ENCODE peak calls at places on chromosomes 1 and 21, in five cellular contexts. One of them, this sample, is unnamed.

GRCh38 chr1:18549131-18549530 is 68.4 kb downstream of the KLHDC7A start:
- DNase-seq in H1: no peak
- DNase-seq in mesendoderm: no peak
- DNase-seq in IMR-90: no peak
- DNase-seq in H9: no peak
- DNase-seq in this sample: no peak

GRCh38 chr1:101064697-101065096 is 39.1 kb upstream of the DPH5 start:
- DNase-seq in mesendoderm: no peak
- DNase-seq in H9: no peak
- DNase-seq in IMR-90: no peak
- DNase-seq in H1: no peak
- DNase-seq in this sample: no peak

GRCh38 chr21:36306872-36307534 is 13.0 kb upstream of the MORC3 start:
- DNase-seq in mesendoderm: no peak
- DNase-seq in H1: no peak
- DNase-seq in H9: no peak
- DNase-seq in IMR-90: no peak
- DNase-seq in this sample: no peak

GRCh38 chr1:201560328-201561194 is 21.6 kb downstream of the NAV1 start:
- DNase-seq in IMR-90: no peak
- DNase-seq in H1: no peak
- DNase-seq in mesendoderm: no peak
- DNase-seq in H9: no peak
- DNase-seq in this sample: no peak

GRCh38 chr1:60875139-60875538 is 207.2 kb upstream of the NFIA start:
- DNase-seq in mesendoderm: no peak
- DNase-seq in H1: no peak
- DNase-seq in H9: no peak
- DNase-seq in IMR-90: no peak
- DNase-seq in this sample: no peak

GRCh38 chr1:98315309-98315708 is 346.2 kb upstream of the SNX7 start:
- DNase-seq in H1: no peak
- DNase-seq in H9: no peak
- DNase-seq in mesendoderm: no peak
- DNase-seq in IMR-90: peak; percentile 81
- DNase-seq in this sample: peak; percentile 49

GRCh38 chr1:53634571-53634979 is 104.4 kb downstream of the GLIS1 start:
- DNase-seq in H9: peak; percentile 45
- DNase-seq in H1: peak; percentile 50
- DNase-seq in IMR-90: no peak
- DNase-seq in mesendoderm: peak; percentile 58
- DNase-seq in this sample: no peak

GRCh38 chr1:43453442-43454269 is at the start of gene HYI:
- DNase-seq in H9: peak; percentile 87
- DNase-seq in IMR-90: peak; percentile 86
- DNase-seq in H1: peak; percentile 84
- DNase-seq in mesendoderm: peak; percentile 96
- DNase-seq in this sample: peak; percentile 93

GRCh38 chr1:59354754-59355337 is 58.0 kb downstream of the FGGY start:
- DNase-seq in IMR-90: no peak
- DNase-seq in H1: no peak
- DNase-seq in H9: no peak
- DNase-seq in mesendoderm: peak; percentile 10
- DNase-seq in this sample: no peak

GRCh38 chr1:207050768-207051614 is at the start of gene YOD1:
- DNase-seq in H1: peak; percentile 92
- DNase-seq in IMR-90: peak; percentile 88
- DNase-seq in mesendoderm: peak; percentile 95
- DNase-seq in H9: peak; percentile 91
- DNase-seq in this sample: peak; percentile 94

GRCh38 chr1:207050428-207050767 is 610 bp downstream of the YOD1 start:
- DNase-seq in IMR-90: no peak
- DNase-seq in H9: no peak
- DNase-seq in mesendoderm: no peak
- DNase-seq in H1: no peak
- DNase-seq in this sample: no peak

GRCh38 chr1:207049974-207050391 is 1.0 kb downstream of the YOD1 start:
- DNase-seq in H1: no peak
- DNase-seq in mesendoderm: peak; percentile 63
- DNase-seq in H9: no peak
- DNase-seq in IMR-90: peak; percentile 53
- DNase-seq in this sample: peak; percentile 78

GRCh38 chr1:207049054-207049453 is 2.0 kb downstream of the YOD1 start:
- DNase-seq in H1: no peak
- DNase-seq in mesendoderm: no peak
- DNase-seq in IMR-90: no peak
- DNase-seq in H9: no peak
- DNase-seq in this sample: no peak

DNA sequence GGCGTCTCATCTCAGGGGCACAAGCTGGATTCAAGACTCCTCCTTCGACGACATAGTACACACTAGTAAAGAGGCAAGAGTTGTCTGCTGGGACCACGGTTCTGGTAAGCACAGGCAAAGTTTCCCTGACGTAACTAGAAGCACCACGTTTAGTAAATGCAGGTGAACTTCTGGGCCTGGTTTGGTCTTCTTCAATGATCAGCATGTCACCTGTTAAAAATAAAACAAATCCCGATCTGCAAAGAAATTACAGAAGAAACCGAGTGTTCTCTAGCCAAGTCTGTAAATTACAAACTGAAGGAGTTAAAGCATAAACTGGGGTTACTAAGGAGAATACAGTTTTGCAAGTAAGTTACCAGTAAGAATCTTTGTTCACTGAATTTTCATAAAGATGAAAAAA is 1.5 kb downstream of the YOD1 start:
- DNase-seq in IMR-90: no peak
- DNase-seq in mesendoderm: no peak
- DNase-seq in H1: no peak
- DNase-seq in H9: no peak
- DNase-seq in this sample: no peak
- H3K9ac ChIP-seq in IMR-90: peak overlapping the region; percentile 38
- H3K9ac ChIP-seq in mesendoderm: peak overlapping the region; percentile 32
- H3K9ac ChIP-seq in H1: no peak overlapping the region
- H3K9ac ChIP-seq in H9: no peak overlapping the region
- H3K9ac ChIP-seq in this sample: peak overlapping the region; percentile 97

GRCh38 chr1:25544243-25544764 is 898 bp downstream of the LDLRAP1 start:
- DNase-seq in IMR-90: no peak
- DNase-seq in mesendoderm: no peak
- DNase-seq in H9: no peak
- DNase-seq in H1: no peak
- DNase-seq in this sample: no peak
- H3K23ac ChIP-seq in IMR-90: peak overlapping the region; percentile 38
- H3K23ac ChIP-seq in mesendoderm: no peak overlapping the region
- H3K23ac ChIP-seq in H9: no peak overlapping the region
- H3K23ac ChIP-seq in H1: no peak overlapping the region
- H3K23ac ChIP-seq in this sample: peak overlapping the region; percentile 57

GRCh38 chr21:44931137-44931500 is 8.7 kb upstream of the SLX9 start:
- DNase-seq in H1: no peak
- DNase-seq in H9: peak; percentile 36
- DNase-seq in IMR-90: no peak
- DNase-seq in mesendoderm: no peak
- DNase-seq in this sample: peak; percentile 51

GRCh38 chr21:44931501-44932365 is 8.1 kb upstream of the SLX9 start:
- DNase-seq in H9: no peak
- DNase-seq in IMR-90: no peak
- DNase-seq in mesendoderm: no peak
- DNase-seq in H1: no peak
- DNase-seq in this sample: no peak

GRCh38 chr21:44929799-44930542 is 9.3 kb upstream of the ITGB2 start:
- DNase-seq in mesendoderm: no peak
- DNase-seq in H1: no peak
- DNase-seq in H9: no peak
- DNase-seq in IMR-90: no peak
- DNase-seq in this sample: no peak

GRCh38 chr21:44929242-44929798 is 8.6 kb upstream of the ITGB2 start:
- DNase-seq in IMR-90: no peak
- DNase-seq in H1: no peak
- DNase-seq in H9: no peak
- DNase-seq in mesendoderm: no peak
- DNase-seq in this sample: no peak

DNA sequence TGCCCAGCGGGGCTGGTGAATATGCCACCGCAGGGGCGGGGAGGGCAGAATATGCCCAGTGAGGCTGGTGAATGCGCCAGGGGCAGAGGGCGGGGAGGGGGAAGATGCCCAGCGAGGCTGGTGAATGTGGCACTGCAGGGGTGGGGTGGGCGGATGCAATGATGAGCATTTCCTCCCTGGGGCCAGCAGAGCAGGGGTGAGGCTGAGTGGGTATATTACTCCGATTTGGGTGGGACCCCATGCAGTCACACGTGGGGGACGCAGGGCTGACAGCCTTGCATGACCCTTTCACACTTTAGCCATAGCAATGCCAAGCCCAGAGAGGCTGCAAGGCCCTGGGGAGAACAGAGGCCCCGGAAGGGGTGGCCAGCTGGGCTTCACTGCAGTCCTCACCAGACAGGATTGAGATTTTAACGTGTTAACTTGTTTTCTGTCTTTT is 9.3 kb upstream of the SLX9 start:
- DNase-seq in IMR-90: no peak
- DNase-seq in mesendoderm: no peak
- DNase-seq in H1: no peak
- DNase-seq in H9: no peak
- DNase-seq in this sample: peak; percentile 15
- H3K9ac ChIP-seq in IMR-90: no peak overlapping the region
- H3K9ac ChIP-seq in mesendoderm: no peak overlapping the region
- H3K9ac ChIP-seq in H1: no peak overlapping the region
- H3K9ac ChIP-seq in H9: no peak overlapping the region
- H3K9ac ChIP-seq in this sample: no peak overlapping the region

GRCh38 chr1:228321478-228321877 is 85.2 kb downstream of the TRIM11 start:
- DNase-seq in H1: no peak
- DNase-seq in IMR-90: no peak
- DNase-seq in H9: no peak
- DNase-seq in mesendoderm: no peak
- DNase-seq in this sample: no peak
- H3K23ac ChIP-seq in H1: no peak overlapping the region
- H3K23ac ChIP-seq in IMR-90: no peak overlapping the region
- H3K23ac ChIP-seq in H9: no peak overlapping the region
- H3K23ac ChIP-seq in mesendoderm: no peak overlapping the region
- H3K23ac ChIP-seq in this sample: no peak overlapping the region

GRCh38 chr21:41802684-41803083 is 35.8 kb upstream of the RIPK4 start:
- DNase-seq in mesendoderm: no peak
- DNase-seq in IMR-90: no peak
- DNase-seq in H9: no peak
- DNase-seq in H1: no peak
- DNase-seq in this sample: no peak
- H3K9ac ChIP-seq in mesendoderm: no peak overlapping the region
- H3K9ac ChIP-seq in IMR-90: no peak overlapping the region
- H3K9ac ChIP-seq in H9: no peak overlapping the region
- H3K9ac ChIP-seq in H1: no peak overlapping the region
- H3K9ac ChIP-seq in this sample: no peak overlapping the region

GRCh38 chr1:5909576-5910275 is 82.5 kb downstream of the NPHP4 start:
- DNase-seq in H1: peak; percentile 45
- DNase-seq in H9: peak; percentile 25
- DNase-seq in IMR-90: no peak
- DNase-seq in mesendoderm: no peak
- DNase-seq in this sample: no peak

GRCh38 chr1:5907386-5907785 is 84.8 kb downstream of the NPHP4 start:
- DNase-seq in mesendoderm: no peak
- DNase-seq in IMR-90: no peak
- DNase-seq in H1: no peak
- DNase-seq in H9: no peak
- DNase-seq in this sample: no peak

GRCh38 chr1:5907966-5908365 is 84.3 kb downstream of the NPHP4 start:
- DNase-seq in H9: peak; percentile 15
- DNase-seq in mesendoderm: no peak
- DNase-seq in IMR-90: no peak
- DNase-seq in H1: peak; percentile 31
- DNase-seq in this sample: no peak

GRCh38 chr1:5910276-5910620 is 82.0 kb downstream of the NPHP4 start:
- DNase-seq in H9: peak; percentile 11
- DNase-seq in H1: peak; percentile 39
- DNase-seq in mesendoderm: no peak
- DNase-seq in IMR-90: no peak
- DNase-seq in this sample: no peak

GRCh38 chr1:5908461-5909375 is 83.5 kb downstream of the NPHP4 start:
- DNase-seq in H1: peak; percentile 42
- DNase-seq in IMR-90: no peak
- DNase-seq in H9: peak; percentile 22
- DNase-seq in mesendoderm: no peak
- DNase-seq in this sample: no peak
- H3K23ac ChIP-seq in H1: no peak overlapping the region
- H3K23ac ChIP-seq in IMR-90: no peak overlapping the region
- H3K23ac ChIP-seq in H9: no peak overlapping the region
- H3K23ac ChIP-seq in mesendoderm: no peak overlapping the region
- H3K23ac ChIP-seq in this sample: no peak overlapping the region

GRCh38 chr1:17230106-17230505 is 18.8 kb upstream of the PADI3 start:
- DNase-seq in H1: no peak
- DNase-seq in H9: no peak
- DNase-seq in mesendoderm: no peak
- DNase-seq in IMR-90: no peak
- DNase-seq in this sample: no peak
- H3K9ac ChIP-seq in H1: no peak overlapping the region
- H3K9ac ChIP-seq in H9: no peak overlapping the region
- H3K9ac ChIP-seq in mesendoderm: no peak overlapping the region
- H3K9ac ChIP-seq in IMR-90: no peak overlapping the region
- H3K9ac ChIP-seq in this sample: no peak overlapping the region

GRCh38 chr1:159804924-159805323 is 2.8 kb downstream of the FCRL6 start:
- DNase-seq in IMR-90: peak; percentile 12
- DNase-seq in mesendoderm: no peak
- DNase-seq in H9: no peak
- DNase-seq in H1: no peak
- DNase-seq in this sample: no peak

GRCh38 chr1:159799446-159799985 is 2.6 kb upstream of the FCRL6 start:
- DNase-seq in mesendoderm: no peak
- DNase-seq in H9: no peak
- DNase-seq in H1: no peak
- DNase-seq in IMR-90: no peak
- DNase-seq in this sample: peak; percentile 12

GRCh38 chr1:159803946-159804695 is 2.0 kb downstream of the FCRL6 start:
- DNase-seq in mesendoderm: no peak
- DNase-seq in H9: no peak
- DNase-seq in H1: no peak
- DNase-seq in IMR-90: no peak
- DNase-seq in this sample: no peak

GRCh38 chr1:159800177-159800935 is 1.8 kb upstream of the FCRL6 start:
- DNase-seq in H9: no peak
- DNase-seq in H1: no peak
- DNase-seq in IMR-90: no peak
- DNase-seq in mesendoderm: no peak
- DNase-seq in this sample: no peak

DNA sequence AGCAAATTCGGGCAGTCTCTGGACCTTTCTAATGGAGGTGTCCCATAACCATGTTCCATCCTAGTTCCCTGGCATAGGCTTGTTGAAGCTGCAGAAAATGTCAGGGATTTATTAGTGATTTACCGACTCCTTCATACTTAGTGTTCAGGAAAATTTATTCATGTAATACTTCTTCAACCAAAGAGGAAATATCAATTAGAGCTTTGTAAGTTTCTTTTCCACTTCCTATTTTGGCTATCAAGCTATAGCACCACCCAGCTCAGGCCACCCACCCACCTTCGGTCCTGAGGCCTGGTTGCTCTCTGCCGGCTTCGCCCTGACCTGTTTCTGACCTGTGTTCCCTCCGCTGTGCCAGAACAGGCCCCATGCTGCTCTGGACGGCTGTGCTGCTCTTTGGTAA is at the start of gene FCRL6:
- DNase-seq in mesendoderm: no peak
- DNase-seq in H9: no peak
- DNase-seq in H1: no peak
- DNase-seq in IMR-90: no peak
- DNase-seq in this sample: no peak
- H3K23ac ChIP-seq in mesendoderm: no peak within 1 kb of the TSS
- H3K23ac ChIP-seq in H9: no peak within 1 kb of the TSS
- H3K23ac ChIP-seq in H1: no peak within 1 kb of the TSS
- H3K23ac ChIP-seq in IMR-90: no peak within 1 kb of the TSS
- H3K23ac ChIP-seq in this sample: no peak within 1 kb of the TSS

This sample was measured in mesenchymal stem cell.